ENCODE peak calls at places on chromosome 15, in nine cellular contexts. Q is K562, O is A549, Z is HepG2, V is H54, Y is GM12878, U is GM12891, K is sigmoid colon, M is uterus. R is an unnamed sample.
A peak's percentile ranks its signal among the peaks of the same experiment; 100 is the strongest.

GRCh38 chr15:51093865-51094605 is 671 bp downstream of the TNFAIP8L3 start:
- DNase-seq in M (peak; percentile 65), Z (peak; percentile 40), O (peak; percentile 46), U (peak; percentile 42), Q (no peak), Y (no peak), V (peak; percentile 27), K (peak; percentile 69), R (no peak)

GRCh38 chr15:34266751-34267150 is 41.9 kb downstream of the EMC4 start:
- DNase-seq in M (no peak), Z (no peak), O (no peak), V (no peak), K (no peak), Y (no peak), U (no peak), Q (no peak), R (no peak)

GRCh38 chr15:77633913-77634265 is 1.2 kb upstream of the LINGO1 start:
- DNase-seq in V (peak; percentile 23), U (no peak), Q (no peak), Y (no peak), K (no peak), Z (no peak), M (no peak), O (no peak), R (no peak)

GRCh38 chr15:31222769-31223345 is 103.8 kb upstream of the KLF13 start:
- DNase-seq in K (no peak), M (no peak), Q (no peak), Y (no peak), U (no peak), O (no peak), Z (no peak), V (no peak), R (no peak)

GRCh38 chr15:67601008-67601620 is 58.6 kb downstream of the MAP2K5 start:
- DNase-seq in Y (no peak), K (no peak), M (no peak), U (no peak), Z (no peak), Q (no peak), V (no peak), O (no peak), R (no peak)

GRCh38 chr15:40755821-40756220 is 767 bp upstream of the RMDN3 start:
- DNase-seq in U (no peak), Z (no peak), K (no peak), Q (peak; percentile 55), M (no peak), V (no peak), O (no peak), Y (no peak), R (peak; percentile 74)

GRCh38 chr15:77021803-77022381 is 27.0 kb downstream of the PSTPIP1 start:
- DNase-seq in U (peak; percentile 28), Z (no peak), Q (no peak), M (no peak), Y (no peak), K (no peak), V (peak; percentile 48), O (no peak), R (no peak)

GRCh38 chr15:67241132-67241855 is 13.2 kb downstream of the AAGAB start:
- DNase-seq in Y (peak; percentile 80), Q (no peak), M (no peak), O (no peak), U (peak; percentile 47), Z (no peak), K (no peak), V (no peak), R (no peak)

GRCh38 chr15:32852771-32853170 is 135.0 kb downstream of the GREM1 start:
- DNase-seq in U (no peak), Q (no peak), Y (no peak), K (no peak), O (peak; percentile 15), Z (peak; percentile 96), M (no peak), V (no peak), R (no peak)

GRCh38 chr15:32856753-32857152 is 138.9 kb downstream of the GREM1 start:
- DNase-seq in U (no peak), Z (no peak), K (no peak), Y (no peak), V (no peak), O (no peak), Q (no peak), M (no peak), R (no peak)

GRCh38 chr15:32853667-32854066 is 135.9 kb downstream of the GREM1 start:
- DNase-seq in Z (no peak), V (no peak), K (no peak), O (no peak), Q (no peak), M (no peak), Y (no peak), U (no peak), R (no peak)

GRCh38 chr15:32857732-32858131 is 139.9 kb downstream of the GREM1 start:
- DNase-seq in Q (no peak), U (no peak), V (no peak), M (no peak), Y (no peak), O (no peak), Z (no peak), K (no peak), R (no peak)

DNA sequence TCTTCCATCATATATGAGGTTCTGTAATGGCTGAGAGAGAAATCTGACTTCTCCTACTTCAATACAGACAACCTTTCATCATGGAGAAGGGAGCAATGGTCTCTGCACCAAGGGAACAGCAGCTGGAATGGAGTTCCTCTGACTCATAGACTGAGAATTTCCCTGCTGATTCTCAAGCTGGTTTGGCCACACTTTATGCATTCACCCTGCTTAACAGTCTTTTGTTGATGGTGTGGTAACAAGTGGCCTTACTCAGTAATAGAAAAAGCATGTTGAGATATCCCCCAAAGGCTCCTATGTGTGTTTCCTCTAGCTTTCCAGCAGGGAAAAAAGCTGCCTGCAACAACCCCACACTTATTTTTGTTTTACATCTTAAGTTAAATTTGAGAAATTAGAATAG is 138.1 kb downstream of the GREM1 start:
- DNase-seq in K (no peak), M (no peak), Y (no peak), V (peak; percentile 50), Z (peak; percentile 81), O (peak; percentile 65), Q (no peak), U (no peak), R (no peak)
- TF ChIP-seq POLR2A in K (no peak), M (no peak), Y (no peak), V (no peak), Z (no peak), O (no peak), Q (no peak), U (no peak), R (no peak)

DNA sequence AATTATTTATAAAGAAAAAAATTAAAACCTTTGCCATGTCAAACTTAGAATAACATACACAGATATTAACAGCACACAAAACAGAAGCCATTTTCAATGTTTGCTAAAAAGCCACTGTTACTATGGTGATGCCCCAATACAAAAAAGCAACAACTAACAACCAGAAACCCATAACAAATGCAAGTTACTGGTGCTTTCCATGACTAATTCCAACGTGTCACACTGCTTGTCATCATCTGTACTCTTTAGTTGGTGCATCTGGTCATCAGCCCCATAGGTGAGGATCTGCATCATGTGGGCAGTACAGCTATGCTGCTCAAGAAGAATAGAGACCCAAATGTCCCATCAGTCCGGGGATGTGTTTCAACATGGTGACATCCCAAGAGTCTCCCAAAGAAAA is 52.8 kb downstream of the ATP8B4 start:
- DNase-seq in Q (no peak), K (no peak), Y (no peak), V (no peak), O (peak; percentile 18), M (no peak), U (no peak), Z (no peak), R (no peak)
- TF ChIP-seq POLR2A in Q (no peak), K (no peak), Y (no peak), V (no peak), O (no peak), M (no peak), U (no peak), Z (no peak), R (no peak)

DNA sequence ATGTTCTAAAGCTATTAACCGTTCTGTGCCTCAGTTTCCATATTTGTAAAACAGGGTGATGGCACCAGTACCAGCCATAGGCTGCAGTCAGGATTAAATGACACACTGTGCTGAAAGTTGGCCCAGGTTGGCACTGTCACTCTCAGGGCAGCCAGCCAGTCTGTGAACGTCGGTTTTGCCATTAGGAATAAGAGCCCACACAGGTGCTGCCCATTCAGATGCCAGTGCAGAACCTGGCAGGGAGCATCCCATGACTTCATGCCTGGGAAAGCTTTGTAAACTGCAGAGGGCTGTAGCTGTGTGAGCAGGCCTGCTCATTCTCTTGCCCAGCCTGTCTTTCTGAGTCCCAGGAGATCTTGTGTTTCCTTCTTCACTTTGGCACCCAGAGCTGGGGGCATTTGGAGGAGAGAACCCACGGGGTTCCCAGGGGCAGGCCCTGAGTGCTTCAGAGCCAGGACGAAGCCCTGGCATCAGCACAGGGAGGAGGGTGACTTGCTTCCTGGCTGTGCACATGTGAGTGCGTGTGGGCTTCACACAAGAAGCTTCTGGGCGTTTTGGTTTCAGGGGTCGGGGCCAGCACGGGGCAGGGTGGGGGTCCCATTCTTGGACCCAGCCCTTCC is 46.9 kb downstream of the ZNF710 start:
- DNase-seq in K (no peak), Q (no peak), Z (no peak), M (no peak), Y (no peak), O (no peak), U (no peak), V (no peak), R (no peak)
- TF ChIP-seq POLR2A in K (no peak), Q (no peak), Z (no peak), M (no peak), Y (no peak), O (no peak), U (no peak), V (no peak), R (no peak)

GRCh38 chr15:74835312-74835823 is 7.6 kb downstream of the ULK3 start:
- DNase-seq in O (peak; percentile 96), V (peak; percentile 70), K (no peak), Z (peak; percentile 70), Q (peak; percentile 68), M (no peak), U (peak; percentile 62), Y (no peak), R (peak; percentile 27)

GRCh38 chr15:74831813-74832495 is 5.5 kb downstream of the CPLX3 start:
- DNase-seq in Y (no peak), Z (no peak), K (no peak), O (no peak), V (no peak), M (no peak), Q (no peak), U (no peak), R (no peak)

GRCh38 chr15:74830868-74831267 is 4.4 kb downstream of the CPLX3 start:
- DNase-seq in V (no peak), Y (no peak), K (peak; percentile 82), Q (no peak), Z (no peak), M (no peak), O (no peak), U (no peak), R (no peak)

GRCh38 chr15:74832826-74833225 is 6.4 kb downstream of the CPLX3 start:
- DNase-seq in K (no peak), Q (no peak), Y (no peak), V (no peak), U (no peak), O (no peak), M (no peak), Z (no peak), R (no peak)

DNA sequence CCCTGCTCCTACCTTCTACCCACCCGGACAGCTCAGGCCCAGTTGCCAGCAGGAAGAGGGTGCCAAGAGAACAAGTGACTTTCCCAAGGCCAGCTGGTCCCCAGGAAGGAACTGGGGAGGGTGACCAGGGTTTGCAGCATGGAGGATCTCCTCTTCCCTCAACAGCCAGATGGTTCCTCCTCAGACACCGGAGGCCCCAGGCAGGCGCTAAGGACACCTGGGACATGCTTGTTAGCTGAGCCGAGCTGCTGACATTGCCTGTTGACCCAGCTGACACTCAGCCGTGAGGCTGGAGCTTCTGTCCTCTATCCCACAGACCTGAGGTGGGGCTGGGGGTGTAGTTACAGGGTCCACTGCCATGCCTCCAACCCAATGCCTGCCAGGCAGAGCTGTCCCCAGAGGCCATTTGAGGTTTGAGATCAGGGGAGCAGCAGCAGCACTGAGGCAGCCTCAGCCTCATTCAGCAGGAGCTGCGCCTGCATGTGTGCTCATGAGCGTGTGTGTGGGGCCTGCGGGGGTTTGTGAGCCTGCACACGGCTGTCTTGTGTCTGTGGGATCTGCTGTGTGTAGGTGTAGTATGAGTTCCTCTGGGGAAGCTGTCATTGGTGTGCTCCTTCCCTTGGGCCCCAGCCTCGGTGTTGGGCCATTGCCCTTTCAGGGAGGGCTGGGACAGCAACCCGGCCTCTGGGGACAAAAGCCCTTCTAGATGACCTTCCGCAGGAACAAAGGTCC is 7.1 kb downstream of the CPLX3 start:
- DNase-seq in V (no peak), Q (no peak), K (no peak), U (no peak), Y (no peak), M (no peak), O (no peak), Z (no peak), R (no peak)
- TF ChIP-seq POLR2A in V (no peak), Q (no peak), K (no peak), U (no peak), Y (no peak), M (no peak), O (no peak), Z (no peak), R (no peak)

R was measured in erythroblast.